ENCODE peak calls at places on chromosomes 12 and 14, in five cellular contexts. M is cardiac muscle cell; O is stimulated activated CD8-positive, alpha-beta memory T cell treated with anti-CD3 and anti-CD28 coated beads, Interleukin-7, amount 100 ng/mL, for 4 hours; H is NCI-H2081; X is psoas muscle. C is an unnamed sample.

GRCh38 chr14:88430976-88431375 is 45.5 kb downstream of the SPATA7 start:
- DNase-seq in O (no peak), X (no peak), H (no peak), M (no peak), C (no peak)

GRCh38 chr14:103517626-103518415 is 4.8 kb downstream of the CKB start:
- DNase-seq in O (no peak), M (peak), H (no peak), X (peak), C (no peak)

GRCh38 chr12:56766535-56766934 is 3.4 kb downstream of the HSD17B6 start:
- DNase-seq in H (no peak), X (no peak), M (no peak), O (no peak), C (no peak)

GRCh38 chr12:67826946-67827719 is 162.1 kb upstream of the IFNG-AS1 start:
- DNase-seq in X (no peak), H (no peak), O (no peak), M (peak), C (no peak)

GRCh38 chr12:128339121-128339520 is 72.2 kb downstream of the TMEM132C start:
- DNase-seq in M (peak), H (no peak), X (no peak), O (no peak), C (no peak)

GRCh38 chr14:95098984-95099599 is 58.2 kb downstream of the DICER1 start:
- DNase-seq in X (peak), H (peak), M (peak), O (peak), C (peak)

GRCh38 chr12:15563683-15564082 is 225.5 kb downstream of the EPS8 start:
- DNase-seq in H (no peak), X (no peak), O (no peak), M (peak), C (no peak)

GRCh38 chr14:90423166-90423565 is 26.3 kb downstream of the CALM1 start:
- DNase-seq in H (no peak), M (no peak), O (no peak), X (no peak), C (no peak)

GRCh38 chr12:29309320-29309902 is 71.6 kb downstream of the ERGIC2 start:
- DNase-seq in O (no peak), M (peak), H (no peak), X (no peak), C (no peak)

GRCh38 chr14:55780156-55780946 is 200.3 kb downstream of the KTN1 start:
- DNase-seq in O (no peak), H (no peak), X (peak), M (peak), C (peak)

GRCh38 chr14:87994974-87995373 is 2.0 kb upstream of the GALC start:
- DNase-seq in M (peak), H (no peak), O (no peak), X (no peak), C (no peak)

GRCh38 chr12:111636209-111636928 is 37.3 kb upstream of the ATXN2 start:
- DNase-seq in M (peak), H (no peak), O (no peak), X (peak), C (peak)

GRCh38 chr14:31229638-31230229 is 22.1 kb upstream of the HECTD1 start:
- DNase-seq in M (peak), H (no peak), X (peak), O (no peak), C (peak)

GRCh38 chr14:67837011-67837624 is 17.5 kb downstream of the RAD51B start:
- DNase-seq in H (peak), X (no peak), M (peak), O (no peak), C (peak)

GRCh38 chr14:100851946-100852620 is 26.2 kb downstream of the MEG3 start:
- DNase-seq in H (no peak), M (no peak), X (peak), O (no peak), C (no peak)

GRCh38 chr12:127893875-127894635 is 372.9 kb upstream of the TMEM132C start:
- DNase-seq in H (no peak), O (no peak), X (no peak), M (no peak), C (no peak)

GRCh38 chr12:89135976-89136634 is 216.2 kb downstream of the DUSP6 start:
- DNase-seq in O (no peak), M (no peak), H (no peak), X (no peak), C (no peak)

GRCh38 chr14:104355949-104356737 is 217.8 kb downstream of the KIF26A start:
- DNase-seq in X (peak), M (no peak), O (no peak), H (no peak), C (no peak)

GRCh38 chr12:111699-112591 is 45.4 kb downstream of the IQSEC3 start:
- DNase-seq in H (no peak), M (no peak), O (no peak), X (no peak), C (no peak)

GRCh38 chr14:73634333-73634833 is 10.4 kb upstream of the DNAL1 start:
- DNase-seq in X (peak), H (peak), O (no peak), M (peak), C (no peak)

GRCh38 chr12:101920906-101921305 is 43.5 kb downstream of the DRAM1 start:
- DNase-seq in M (no peak), X (no peak), H (no peak), O (no peak), C (no peak)

GRCh38 chr12:77122236-77122635 is 56.9 kb upstream of the E2F7 start:
- DNase-seq in O (no peak), M (peak), H (no peak), X (no peak), C (peak)